ENCODE peak calls at places on chromosomes 16 and 17, in ten cellular contexts. K is endothelial cell of umbilical vein; U is cardiac muscle cell; L is RWPE2; Z is AG04450; B is heart left ventricle; O is mesendoderm; R is spleen; W is CD4-positive, alpha-beta memory T cell; M is GM23248. E is an unnamed sample.

GRCh38 chr17:69030145-69030544 is 30.6 kb downstream of the ABCA9 start:
- DNase-seq in K (no peak), U (no peak), L (no peak), Z (no peak), B (no peak), O (peak; percentile 33), R (no peak), W (no peak), M (peak; percentile 25), E (no peak)

GRCh38 chr16:81703177-81704155 is 75.6 kb upstream of the PLCG2 start:
- DNase-seq in K (peak; percentile 84), U (no peak), L (no peak), Z (no peak), B (no peak), O (no peak), R (peak; percentile 46), W (no peak), M (peak; percentile 97), E (no peak)

GRCh38 chr16:50466170-50466569 is 82.0 kb upstream of the NKD1 start:
- DNase-seq in K (no peak), U (no peak), L (peak; percentile 29), Z (no peak), B (no peak), O (no peak), R (no peak), W (no peak), M (no peak), E (peak; percentile 50)

GRCh38 chr17:34607917-34608316 is 28.5 kb downstream of the TMEM132E start:
- DNase-seq in K (no peak), U (no peak), L (no peak), Z (no peak), B (no peak), O (peak; percentile 97), R (no peak), W (no peak), M (no peak), E (peak; percentile 88)

GRCh38 chr17:3556239-3556904 is 1.2 kb downstream of the TRPV3 start:
- DNase-seq in K (no peak), U (no peak), L (peak; percentile 51), Z (no peak), B (no peak), O (no peak), R (no peak), W (no peak), M (no peak), E (no peak)

GRCh38 chr17:62573480-62574117 is 53.9 kb upstream of the MRC2 start:
- DNase-seq in K (peak; percentile 61), U (no peak), L (no peak), Z (no peak), B (no peak), O (no peak), R (no peak), W (no peak), M (no peak), E (no peak)

GRCh38 chr17:49993423-49994037 is 1.5 kb downstream of the DLX3 start:
- DNase-seq in K (no peak), U (peak; percentile 66), L (no peak), Z (no peak), B (no peak), O (peak; percentile 71), R (no peak), W (no peak), M (peak; percentile 67), E (peak; percentile 92)

GRCh38 chr17:29567362-29568330 is 809 bp upstream of the ABHD15 start:
- DNase-seq in K (peak; percentile 46), U (peak; percentile 74), L (peak; percentile 75), Z (no peak), B (peak; percentile 58), O (peak; percentile 72), R (peak; percentile 96), W (peak; percentile 76), M (peak; percentile 73), E (peak; percentile 93)

GRCh38 chr17:58488428-58488890 is 251 bp upstream of the HSF5 start:
- DNase-seq in K (no peak), U (no peak), L (no peak), Z (no peak), B (no peak), O (no peak), R (no peak), W (no peak), M (no peak), E (no peak)

GRCh38 chr17:58493506-58493905 is 5.3 kb upstream of the HSF5 start:
- DNase-seq in K (no peak), U (no peak), L (no peak), Z (no peak), B (no peak), O (no peak), R (no peak), W (no peak), M (no peak), E (no peak)

GRCh38 chr17:58487589-58488427 is at the start of gene HSF5:
- DNase-seq in K (peak; percentile 19), U (no peak), L (no peak), Z (no peak), B (no peak), O (no peak), R (peak; percentile 96), W (peak; percentile 76), M (no peak), E (peak; percentile 90)

GRCh38 chr17:58491510-58492045 is 3.4 kb upstream of the HSF5 start:
- DNase-seq in K (no peak), U (no peak), L (no peak), Z (no peak), B (no peak), O (no peak), R (no peak), W (no peak), M (no peak), E (no peak)

GRCh38 chr17:58492238-58493121 is 4.3 kb upstream of the HSF5 start:
- DNase-seq in K (no peak), U (no peak), L (no peak), Z (no peak), B (no peak), O (no peak), R (no peak), W (no peak), M (no peak), E (no peak)
- H3K27ac ChIP-seq in K (no peak overlapping the region), U (no peak overlapping the region), L (no peak overlapping the region), Z (no peak overlapping the region), B (no peak overlapping the region), O (no peak overlapping the region), R (no peak overlapping the region), W (no peak overlapping the region), M (no peak overlapping the region), E (no peak overlapping the region)

GRCh38 chr17:78884148-78884870 is 18.7 kb downstream of the CEP295NL start:
- DNase-seq in K (no peak), U (no peak), L (no peak), Z (no peak), B (no peak), O (peak; percentile 45), R (no peak), W (no peak), M (peak; percentile 55), E (peak; percentile 79)

GRCh38 chr17:78883533-78884131 is 19.4 kb downstream of the CEP295NL start:
- DNase-seq in K (peak; percentile 97), U (peak; percentile 60), L (peak; percentile 85), Z (peak; percentile 93), B (peak; percentile 85), O (peak; percentile 94), R (peak; percentile 89), W (no peak), M (peak; percentile 96), E (peak; percentile 92)

GRCh38 chr17:78884876-78885667 is 17.9 kb downstream of the CEP295NL start:
- DNase-seq in K (no peak), U (no peak), L (no peak), Z (no peak), B (no peak), O (no peak), R (no peak), W (no peak), M (no peak), E (no peak)

GRCh38 chr17:78886954-78887353 is 16.0 kb downstream of the CEP295NL start:
- DNase-seq in K (no peak), U (no peak), L (no peak), Z (no peak), B (no peak), O (no peak), R (no peak), W (no peak), M (no peak), E (no peak)

DNA sequence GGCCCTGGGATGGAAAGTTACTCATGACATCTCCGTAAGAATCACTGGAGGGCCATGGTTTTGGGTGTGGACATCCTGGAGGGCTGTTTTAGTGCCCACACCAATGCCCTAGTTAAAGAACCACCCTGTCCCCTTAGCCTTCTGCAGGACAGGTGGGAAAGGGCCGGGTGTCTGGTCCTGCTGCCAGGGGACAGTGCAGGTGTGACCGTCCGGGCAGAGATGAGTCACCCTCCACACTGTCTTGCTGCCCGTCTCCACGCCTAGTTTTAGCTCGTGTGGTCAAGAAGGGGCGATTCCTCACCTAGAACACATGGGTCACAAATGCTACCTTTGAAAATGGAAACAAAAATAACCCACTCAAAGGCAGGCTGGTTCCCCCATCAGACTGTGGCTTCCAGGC is 17.0 kb downstream of the CEP295NL start:
- DNase-seq in K (no peak), U (no peak), L (no peak), Z (no peak), B (no peak), O (no peak), R (no peak), W (no peak), M (no peak), E (no peak)
- H3K27ac ChIP-seq in K (no peak overlapping the region), U (no peak overlapping the region), L (no peak overlapping the region), Z (peak overlapping the region; percentile 99), B (peak overlapping the region; percentile 97), O (no peak overlapping the region), R (peak overlapping the region; percentile 91), W (no peak overlapping the region), M (peak overlapping the region; percentile 97), E (no peak overlapping the region)

GRCh38 chr16:87652386-87652785 is 50.1 kb downstream of the JPH3 start:
- DNase-seq in K (no peak), U (no peak), L (no peak), Z (no peak), B (no peak), O (no peak), R (no peak), W (no peak), M (no peak), E (no peak)

GRCh38 chr16:87648236-87648635 is 45.9 kb downstream of the JPH3 start:
- DNase-seq in K (no peak), U (no peak), L (no peak), Z (no peak), B (no peak), O (no peak), R (no peak), W (no peak), M (peak; percentile 13), E (no peak)

GRCh38 chr16:87645802-87646201 is 43.5 kb downstream of the JPH3 start:
- DNase-seq in K (no peak), U (no peak), L (no peak), Z (no peak), B (no peak), O (no peak), R (no peak), W (no peak), M (no peak), E (no peak)

GRCh38 chr16:87647431-87648185 is 45.3 kb downstream of the JPH3 start:
- DNase-seq in K (no peak), U (no peak), L (no peak), Z (no peak), B (no peak), O (no peak), R (no peak), W (no peak), M (no peak), E (no peak)

GRCh38 chr16:87648698-87649487 is 46.6 kb downstream of the JPH3 start:
- DNase-seq in K (no peak), U (no peak), L (no peak), Z (no peak), B (no peak), O (no peak), R (no peak), W (no peak), M (no peak), E (no peak)
- H3K27ac ChIP-seq in K (no peak overlapping the region), U (no peak overlapping the region), L (no peak overlapping the region), Z (no peak overlapping the region), B (no peak overlapping the region), O (no peak overlapping the region), R (no peak overlapping the region), W (no peak overlapping the region), M (no peak overlapping the region), E (no peak overlapping the region)

GRCh38 chr16:14649816-14650215 is 17.1 kb downstream of the BFAR start:
- DNase-seq in K (no peak), U (no peak), L (no peak), Z (no peak), B (no peak), O (no peak), R (no peak), W (no peak), M (no peak), E (no peak)
- H3K27ac ChIP-seq in K (no peak overlapping the region), U (no peak overlapping the region), L (peak overlapping the region; percentile 49), Z (peak overlapping the region; percentile 11), B (no peak overlapping the region), O (no peak overlapping the region), R (no peak overlapping the region), W (no peak overlapping the region), M (no peak overlapping the region), E (no peak overlapping the region)

E was measured in endodermal cell.